ENCODE peak calls at places on chromosomes 16 and 17, in nine cellular contexts. B, Q, G, W, I, X, R, N and V are unnamed samples.

GRCh38 chr17:48471807-48472484 is 41.9 kb upstream of the SKAP1 start:
- DNase-seq in W (no peak), B (no peak), N (no peak), I (no peak), R (no peak), X (no peak), G (no peak), Q (no peak), V (no peak)

GRCh38 chr16:23578096-23578830 is 17.9 kb downstream of the NDUFAB1 start:
- DNase-seq in R (no peak), N (no peak), Q (no peak), B (no peak), W (no peak), I (no peak), X (no peak), G (no peak), V (no peak)

GRCh38 chr16:129075-129474 is 9.4 kb downstream of the NPRL3 start:
- DNase-seq in I (no peak), Q (no peak), W (no peak), G (no peak), X (no peak), R (no peak), B (no peak), N (no peak), V (no peak)

GRCh38 chr17:19724501-19725420 is 8.4 kb upstream of the SLC47A2 start:
- DNase-seq in R (peak), G (peak), N (peak), B (peak), W (peak), I (peak), X (peak), Q (peak), V (peak)

GRCh38 chr17:70332811-70333210 is 163.5 kb downstream of the KCNJ2 start:
- DNase-seq in G (no peak), R (no peak), W (no peak), N (no peak), B (no peak), I (no peak), Q (no peak), X (no peak), V (no peak)

GRCh38 chr17:69187294-69187693 is 41.3 kb downstream of the ABCA10 start:
- DNase-seq in Q (no peak), B (no peak), X (no peak), G (no peak), R (no peak), I (no peak), W (no peak), N (no peak), V (no peak)

GRCh38 chr16:30947533-30948086 is 1.3 kb upstream of the ORAI3 start:
- DNase-seq in W (no peak), G (no peak), B (no peak), R (no peak), X (no peak), Q (no peak), I (no peak), N (no peak), V (no peak)

GRCh38 chr16:71441348-71441781 is 489 bp downstream of the TLE7 start:
- DNase-seq in B (peak), G (no peak), X (no peak), R (no peak), Q (no peak), N (no peak), W (no peak), I (no peak), V (no peak)

GRCh38 chr17:82686366-82687324 is 11.9 kb downstream of the RAB40B start:
- DNase-seq in G (no peak), R (no peak), I (no peak), W (no peak), N (no peak), B (no peak), Q (no peak), X (no peak), V (no peak)

GRCh38 chr17:32142857-32143524 is 689 bp downstream of the RHOT1 start:
- DNase-seq in N (peak), R (no peak), B (no peak), W (no peak), I (peak), G (peak), Q (peak), X (peak), V (peak)

GRCh38 chr17:18139949-18140348 is 31.4 kb downstream of the MYO15A start:
- DNase-seq in I (no peak), N (no peak), Q (no peak), X (no peak), W (no peak), B (no peak), R (no peak), G (no peak), V (peak)

GRCh38 chr17:44345497-44346026 is 460 bp downstream of the GRN start:
- DNase-seq in I (peak), N (peak), G (peak), X (peak), W (no peak), B (no peak), Q (peak), R (no peak), V (no peak)

GRCh38 chr17:56176101-56176500 is 22.8 kb downstream of the ANKFN1 start:
- DNase-seq in I (no peak), W (no peak), B (no peak), Q (no peak), G (no peak), N (no peak), R (no peak), X (no peak), V (no peak)

GRCh38 chr17:16428098-16428882 is 12.9 kb downstream of the TRPV2 start:
- DNase-seq in R (no peak), G (peak), N (no peak), I (peak), Q (peak), X (peak), W (no peak), B (no peak), V (peak)

GRCh38 chr17:81578038-81578441 is 25.9 kb upstream of the FAAP100 start:
- DNase-seq in Q (no peak), I (no peak), R (no peak), W (no peak), N (no peak), G (no peak), B (no peak), X (no peak), V (no peak)

GRCh38 chr17:64341181-64341580 is 49.5 kb downstream of the PECAM1 start:
- DNase-seq in B (no peak), W (no peak), N (no peak), I (no peak), R (no peak), G (no peak), X (no peak), Q (no peak), V (no peak)

GRCh38 chr16:30875881-30876791 is 17.7 kb downstream of the BCL7C start:
- DNase-seq in N (peak), I (no peak), R (no peak), G (peak), X (no peak), B (peak), Q (peak), W (no peak), V (no peak)

GRCh38 chr16:10870808-10871156 is 6.2 kb upstream of the CIITA start:
- DNase-seq in W (no peak), R (no peak), Q (no peak), B (no peak), N (no peak), G (no peak), X (no peak), I (no peak), V (no peak)

GRCh38 chr17:43753488-43754129 is 5.0 kb downstream of the SOST start:
- DNase-seq in R (no peak), I (no peak), G (no peak), W (no peak), X (no peak), Q (no peak), B (no peak), N (no peak), V (no peak)

GRCh38 chr16:25051446-25052160 is 36.4 kb upstream of the ARHGAP17 start:
- DNase-seq in B (no peak), X (peak), G (no peak), W (no peak), Q (no peak), R (no peak), I (no peak), N (no peak), V (no peak)

GRCh38 chr16:84380405-84380804 is 12.1 kb downstream of the ATP2C2 start:
- DNase-seq in B (no peak), W (no peak), I (no peak), R (no peak), G (peak), Q (no peak), X (no peak), N (peak), V (no peak)

GRCh38 chr17:8713878-8714277 is 30.8 kb downstream of the CCDC42 start:
- DNase-seq in R (no peak), Q (no peak), X (no peak), G (no peak), N (no peak), I (no peak), W (no peak), B (no peak), V (no peak)

GRCh38 chr17:72474740-72475477 is 354.1 kb downstream of the SOX9 start:
- DNase-seq in W (no peak), Q (no peak), R (no peak), I (peak), N (no peak), B (no peak), G (peak), X (no peak), V (no peak)

GRCh38 chr17:72476575-72476986 is 355.8 kb downstream of the SOX9 start:
- DNase-seq in R (no peak), G (no peak), W (no peak), B (no peak), Q (no peak), N (no peak), I (no peak), X (no peak), V (no peak)

GRCh38 chr17:72474243-72474642 is 353.4 kb downstream of the SOX9 start:
- DNase-seq in G (no peak), X (no peak), I (no peak), W (no peak), R (no peak), N (no peak), B (no peak), Q (no peak), V (no peak)

GRCh38 chr17:72477529-72477928 is 356.7 kb downstream of the SOX9 start:
- DNase-seq in G (no peak), X (no peak), Q (no peak), N (no peak), I (peak), B (no peak), R (no peak), W (no peak), V (no peak)

GRCh38 chr17:72476134-72476533 is 355.3 kb downstream of the SOX9 start:
- DNase-seq in N (no peak), I (no peak), W (no peak), R (no peak), G (no peak), X (no peak), B (no peak), Q (no peak), V (no peak)
- H3K27ac ChIP-seq in N (no peak), I (peak), W (no peak), R (no peak), G (peak), X (no peak), B (no peak), Q (no peak), V (no peak)

DNA sequence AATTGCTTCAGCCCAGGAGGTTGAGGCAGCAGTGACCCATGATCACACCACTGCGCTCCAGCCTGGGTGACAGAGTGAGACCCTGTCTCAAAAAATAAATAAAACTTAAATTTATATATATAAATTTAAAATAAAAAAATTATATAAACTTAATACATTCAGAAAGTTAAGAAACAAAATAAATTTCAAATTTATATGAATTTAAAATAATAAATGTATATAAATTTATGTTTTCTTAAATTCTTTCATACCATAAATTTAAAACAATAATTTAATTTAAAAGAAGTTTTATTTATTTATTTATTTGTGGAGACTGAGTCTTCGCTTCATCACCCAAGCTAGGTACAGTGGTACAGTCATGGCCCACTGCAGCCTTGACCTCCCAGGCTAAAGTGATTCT is 20.2 kb downstream of the LYRM1 start:
- DNase-seq in R (no peak), G (no peak), B (no peak), X (no peak), Q (no peak), N (no peak), W (no peak), I (no peak), V (no peak)
- H3K27ac ChIP-seq in R (no peak), G (no peak), B (no peak), X (no peak), Q (no peak), N (no peak), W (no peak), I (no peak), V (no peak)

DNA sequence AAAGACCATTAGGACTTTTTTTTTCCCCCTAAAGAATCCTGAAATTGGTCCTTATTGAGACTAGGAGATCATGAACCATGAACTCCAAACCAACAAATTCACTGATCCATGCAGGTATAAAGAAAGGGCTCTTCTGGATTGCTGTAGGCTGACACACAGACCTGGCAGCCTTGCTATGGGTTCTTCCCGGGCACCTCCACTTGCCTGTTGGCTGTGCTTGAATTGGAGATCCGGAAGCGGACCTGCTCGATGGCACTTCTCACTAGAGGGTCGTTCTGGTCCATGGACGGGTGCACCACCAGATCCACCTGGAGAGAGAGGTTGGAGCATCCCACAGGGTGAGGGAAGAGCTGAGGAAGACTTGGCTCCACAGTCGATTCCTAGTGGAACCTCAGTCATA is 51.3 kb downstream of the GTF3C1 start:
- DNase-seq in R (no peak), I (no peak), W (no peak), B (no peak), X (no peak), G (no peak), N (no peak), Q (no peak), V (no peak)
- H3K27ac ChIP-seq in R (no peak), I (no peak), W (no peak), B (no peak), X (no peak), G (no peak), N (no peak), Q (no peak), V (no peak)

GRCh38 chr16:46762583-46762982 is 14.4 kb upstream of the MYLK3 start:
- DNase-seq in Q (no peak), W (no peak), I (no peak), G (no peak), R (no peak), X (no peak), N (no peak), B (no peak), V (no peak)

GRCh38 chr16:46759309-46759708 is 11.2 kb upstream of the MYLK3 start:
- DNase-seq in B (no peak), I (no peak), Q (no peak), G (no peak), R (no peak), W (no peak), X (no peak), N (no peak), V (no peak)

GRCh38 chr16:46753015-46753414 is 4.9 kb upstream of the MYLK3 start:
- DNase-seq in B (no peak), Q (no peak), G (no peak), X (no peak), N (no peak), I (no peak), R (no peak), W (no peak), V (no peak)

GRCh38 chr16:46756772-46757171 is 8.6 kb upstream of the MYLK3 start:
- DNase-seq in W (no peak), X (peak), I (no peak), N (no peak), G (no peak), B (no peak), R (no peak), Q (no peak), V (no peak)

DNA sequence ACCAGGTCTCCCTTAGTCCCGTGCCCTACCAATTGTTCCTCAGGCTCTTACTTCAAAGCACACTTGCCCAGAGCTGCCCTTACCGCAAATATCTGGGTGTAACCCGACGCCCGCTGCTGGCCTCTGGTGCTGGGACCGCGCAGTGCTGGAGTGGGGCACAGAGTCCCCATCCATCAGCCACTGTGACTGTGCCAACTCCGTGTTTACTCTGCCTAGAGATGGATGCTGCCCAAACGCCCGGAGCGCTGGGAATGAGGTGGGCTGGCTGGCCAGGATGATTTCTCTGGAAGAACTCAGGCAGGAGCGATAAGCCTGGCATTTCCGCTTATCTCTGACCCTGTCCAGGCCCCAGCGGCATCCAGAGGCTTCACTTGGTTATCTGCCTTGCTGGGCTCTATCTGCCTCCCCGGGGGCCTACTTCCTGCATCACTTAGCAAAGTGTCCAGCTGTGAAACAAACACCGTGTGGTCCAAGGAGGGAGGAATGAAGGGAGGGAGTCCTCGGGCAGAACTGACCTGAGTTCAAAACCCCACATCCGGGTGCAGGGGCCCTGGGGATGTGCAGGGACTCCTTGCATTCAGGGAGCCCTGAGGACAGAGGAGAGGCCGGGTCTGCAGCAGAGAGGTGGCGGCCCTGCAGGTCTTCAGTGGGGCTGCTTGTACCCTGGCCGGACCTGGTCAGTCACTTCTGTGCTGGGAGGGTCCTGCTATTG is 9.4 kb upstream of the MYLK3 start:
- DNase-seq in I (no peak), W (no peak), R (no peak), Q (no peak), G (no peak), X (peak), N (no peak), B (no peak), V (no peak)
- H3K27ac ChIP-seq in I (no peak), W (no peak), R (no peak), Q (no peak), G (no peak), X (peak), N (no peak), B (no peak), V (no peak)

GRCh38 chr17:53765609-53766008 is 57.1 kb upstream of the KIF2B start:
- DNase-seq in W (no peak), Q (no peak), G (no peak), X (no peak), B (no peak), I (no peak), R (no peak), N (no peak), V (no peak)
- H3K27ac ChIP-seq in W (no peak), Q (no peak), G (no peak), X (no peak), B (no peak), I (no peak), R (no peak), N (no peak), V (no peak)

DNA sequence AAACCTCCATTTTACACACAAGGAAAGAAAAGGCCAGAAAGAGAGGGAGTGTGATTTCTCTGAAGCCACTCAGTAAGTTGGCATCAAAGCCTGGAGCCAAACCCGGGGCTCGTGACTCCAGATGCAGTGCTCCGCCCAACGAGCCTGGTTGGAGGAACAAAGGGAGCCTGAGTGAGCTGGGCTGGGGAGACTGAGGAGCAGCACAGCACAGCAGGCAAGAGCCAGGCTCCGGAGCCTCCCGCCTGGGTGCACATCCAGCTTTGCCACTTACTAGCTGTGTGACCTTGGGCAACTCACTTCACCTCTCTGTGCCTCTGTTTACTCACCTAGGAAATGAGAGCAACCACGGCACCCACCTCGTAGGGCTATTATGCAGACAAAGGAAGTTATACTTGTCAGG is 5.6 kb downstream of the GSG1L start:
- DNase-seq in Q (no peak), N (no peak), X (no peak), B (no peak), W (no peak), G (no peak), I (no peak), R (no peak), V (no peak)
- H3K27ac ChIP-seq in Q (no peak), N (no peak), X (no peak), B (no peak), W (no peak), G (no peak), I (no peak), R (no peak), V (no peak)